ENCODE peak calls at places on chromosomes 6 and 20, in five cellular contexts. R is NCI-H1092; C is SK-N-MC; N is aorta; X is CD4-positive, CD25-positive, alpha-beta regulatory T cell. T is an unnamed sample.

GRCh38 chr20:32396656-32397160 is 38.6 kb downstream of the ASXL1 start:
- DNase-seq in R (no peak), N (no peak), C (no peak), X (no peak), T (no peak)

GRCh38 chr20:22757424-22758189 is 173.2 kb upstream of the FOXA2 start:
- DNase-seq in X (no peak), R (no peak), N (no peak), C (no peak), T (no peak)

GRCh38 chr6:151719070-151719469 is 88.4 kb upstream of the ESR1 start:
- DNase-seq in R (no peak), N (no peak), X (no peak), C (no peak), T (no peak)

GRCh38 chr6:144216668-144217218 is 66.4 kb downstream of the STX11 start:
- DNase-seq in R (no peak), C (no peak), X (no peak), N (peak), T (peak)

GRCh38 chr6:149211046-149211571 is 106.4 kb upstream of the TAB2 start:
- DNase-seq in R (no peak), X (peak), N (no peak), C (no peak), T (no peak)

GRCh38 chr6:161168281-161168891 is 105.5 kb downstream of the AGPAT4 start:
- DNase-seq in R (peak), X (no peak), N (no peak), C (no peak), T (no peak)

GRCh38 chr6:30743099-30744053 is 889 bp upstream of the FLOT1 start:
- DNase-seq in X (peak), C (no peak), N (no peak), R (no peak), T (peak)

GRCh38 chr20:32112862-32113261 is 3.3 kb downstream of the TM9SF4 start:
- DNase-seq in C (no peak), N (peak), R (no peak), X (no peak), T (no peak)

GRCh38 chr6:125918230-125918629 is 38.3 kb upstream of the HINT3 start:
- DNase-seq in C (no peak), R (no peak), X (no peak), N (no peak), T (no peak)

GRCh38 chr20:58747400-58747672 is 54.7 kb downstream of the NPEPL1 start:
- DNase-seq in C (no peak), N (no peak), X (no peak), R (no peak), T (no peak)

GRCh38 chr20:47004179-47004578 is 109.5 kb downstream of the EYA2 start:
- DNase-seq in R (no peak), X (no peak), N (no peak), C (no peak), T (no peak)

GRCh38 chr6:154593122-154593521 is 82.6 kb upstream of the CNKSR3 start:
- DNase-seq in R (peak), C (no peak), X (no peak), N (peak), T (no peak)

GRCh38 chr6:61909541-61909940 is 376.5 kb downstream of the KHDRBS2 start:
- DNase-seq in X (no peak), N (no peak), R (no peak), C (no peak), T (no peak)

GRCh38 chr6:169407338-169407737 is 153.7 kb upstream of the THBS2 start:
- DNase-seq in C (no peak), N (no peak), X (no peak), R (no peak), T (no peak)

GRCh38 chr6:41286544-41287346 is at the start of gene TREM1:
- DNase-seq in C (no peak), X (no peak), R (no peak), N (peak), T (no peak)

GRCh38 chr6:89655122-89655521 is 16.6 kb upstream of the LYRM2 start:
- DNase-seq in R (no peak), N (no peak), C (no peak), X (no peak), T (no peak)

GRCh38 chr20:35673884-35674283 is 9.2 kb upstream of the CPNE1 start:
- DNase-seq in C (no peak), N (no peak), X (no peak), R (no peak), T (no peak)

GRCh38 chr6:12851123-12851695 is 134.6 kb downstream of the PHACTR1 start:
- DNase-seq in R (no peak), C (no peak), N (no peak), X (no peak), T (no peak)

GRCh38 chr6:149233056-149233715 is 84.3 kb upstream of the TAB2 start:
- DNase-seq in X (peak), N (no peak), R (no peak), C (no peak), T (no peak)

GRCh38 chr20:2914160-2914559 is 40.9 kb downstream of the PTPRA start:
- DNase-seq in R (no peak), N (no peak), X (peak), C (no peak), T (no peak)

GRCh38 chr6:132819405-132820145 is 5.2 kb downstream of the RPS12 start:
- DNase-seq in R (no peak), X (no peak), N (no peak), C (no peak), T (no peak)

GRCh38 chr6:136371117-136371696 is 81.6 kb upstream of the BCLAF1 start:
- DNase-seq in C (no peak), R (no peak), N (no peak), X (no peak), T (no peak)

GRCh38 chr20:10316582-10316981 is 98.0 kb downstream of the SNAP25 start:
- DNase-seq in X (peak), C (no peak), N (no peak), R (no peak), T (no peak)

T was measured in kidney.